ENCODE peak calls at places on chromosomes 3 and 15, in ten cellular contexts. C is lower lobe of right lung, K is heart right ventricle, V is GM12878, P is endothelial cell of umbilical vein, E is A549, G is heart left ventricle, S is ascending aorta, Q is hepatocyte, X is Peyer's patch. J is an unnamed sample. For H3K4me1, the result is how much of the 10 kb centered on the place peaks cover.

GRCh38 chr3:51397389-51397788 is 6.3 kb downstream of the RBM15B start:
- DNase-seq in C (no peak), K (no peak), V (no peak), P (no peak), E (no peak), G (no peak), S (no peak), Q (no peak), X (peak), J (no peak)

GRCh38 chr3:106120334-106120733 is 251.5 kb upstream of the CBLB start:
- DNase-seq in C (no peak), K (no peak), V (no peak), P (peak), E (no peak), G (no peak), S (no peak), Q (no peak), X (no peak), J (no peak)

GRCh38 chr3:196604548-196604947 is 34.9 kb upstream of the NRROS start:
- DNase-seq in C (no peak), K (no peak), V (no peak), P (no peak), E (no peak), G (no peak), S (no peak), Q (no peak), X (no peak), J (no peak)

GRCh38 chr15:69951511-69952209 is 146.1 kb downstream of the TLE3 start:
- DNase-seq in C (no peak), K (no peak), V (no peak), P (no peak), E (no peak), G (no peak), S (no peak), Q (peak), X (no peak), J (no peak)

GRCh38 chr3:27596920-27597319 is 112.7 kb upstream of the SLC4A7 start:
- DNase-seq in C (no peak), K (no peak), V (no peak), P (peak), E (no peak), G (no peak), S (no peak), Q (no peak), X (no peak), J (no peak)

GRCh38 chr3:8565376-8565775 is 63.8 kb downstream of the LMCD1 start:
- DNase-seq in C (no peak), K (no peak), V (no peak), P (no peak), E (no peak), G (no peak), S (peak), Q (no peak), X (no peak), J (no peak)

GRCh38 chr3:20400686-20401085 is 214.7 kb upstream of the SGO1 start:
- DNase-seq in C (no peak), K (no peak), V (no peak), P (no peak), E (no peak), G (no peak), S (no peak), Q (no peak), X (no peak), J (no peak)

GRCh38 chr3:183435701-183436100 is 7.3 kb upstream of the MCF2L2 start:
- DNase-seq in C (no peak), K (no peak), V (peak), P (no peak), E (no peak), G (no peak), S (no peak), Q (no peak), X (no peak), J (no peak)

GRCh38 chr3:4986175-4986610 is 7.0 kb downstream of the BHLHE40 start:
- DNase-seq in C (no peak), K (no peak), V (no peak), P (no peak), E (no peak), G (no peak), S (no peak), Q (peak), X (no peak), J (no peak)

GRCh38 chr3:125375950-125376679 is 990 bp upstream of the ZNF148 start:
- DNase-seq in C (no peak), K (no peak), V (no peak), P (no peak), E (peak), G (no peak), S (no peak), Q (peak), X (no peak), J (no peak)

GRCh38 chr3:57227930-57228733 is 603 bp downstream of the APPL1 start:
- DNase-seq in C (peak), K (peak), V (no peak), P (peak), E (peak), G (peak), S (peak), Q (peak), X (peak), J (no peak)

GRCh38 chr15:56390739-56391267 is 25.6 kb downstream of the TEX9 start:
- DNase-seq in C (no peak), K (no peak), V (no peak), P (no peak), E (no peak), G (no peak), S (no peak), Q (no peak), X (no peak), J (no peak)

GRCh38 chr3:113631573-113631972 is 64.9 kb downstream of the USF3 start:
- DNase-seq in C (no peak), K (no peak), V (no peak), P (no peak), E (no peak), G (no peak), S (no peak), Q (no peak), X (no peak), J (no peak)

GRCh38 chr15:73755481-73755880 is 2.3 kb upstream of the INSYN1 start:
- DNase-seq in C (no peak), K (no peak), V (no peak), P (no peak), E (no peak), G (no peak), S (no peak), Q (no peak), X (no peak), J (no peak)

GRCh38 chr15:59632714-59633113 is 21.1 kb downstream of the GCNT3 start:
- DNase-seq in C (no peak), K (no peak), V (no peak), P (no peak), E (peak), G (no peak), S (no peak), Q (peak), X (no peak), J (no peak)

GRCh38 chr3:61806810-61807209 is 245.4 kb downstream of the PTPRG start:
- DNase-seq in C (no peak), K (no peak), V (no peak), P (no peak), E (no peak), G (no peak), S (no peak), Q (no peak), X (no peak), J (no peak)

GRCh38 chr15:33411596-33412545 is 101.1 kb downstream of the RYR3 start:
- DNase-seq in C (no peak), K (no peak), V (no peak), P (no peak), E (no peak), G (no peak), S (no peak), Q (no peak), X (no peak), J (no peak)

GRCh38 chr3:4738737-4739274 is 240.4 kb upstream of the BHLHE40 start:
- DNase-seq in C (no peak), K (no peak), V (no peak), P (no peak), E (no peak), G (no peak), S (no peak), Q (no peak), X (no peak), J (no peak)

GRCh38 chr3:27532426-27532825 is 48.2 kb upstream of the SLC4A7 start:
- DNase-seq in C (no peak), K (no peak), V (no peak), P (no peak), E (no peak), G (no peak), S (no peak), Q (no peak), X (no peak), J (no peak)

GRCh38 chr15:26682765-26683164 is 90.1 kb downstream of the GABRB3 start:
- DNase-seq in C (no peak), K (no peak), V (no peak), P (no peak), E (no peak), G (no peak), S (no peak), Q (no peak), X (no peak), J (no peak)

GRCh38 chr3:15271785-15272381 is 60.5 kb downstream of the SH3BP5 start:
- DNase-seq in C (peak), K (peak), V (peak), P (no peak), E (no peak), G (peak), S (peak), Q (no peak), X (no peak), J (no peak)

GRCh38 chr15:42141795-42142667 is 14.4 kb downstream of the PLA2G4F start:
- DNase-seq in C (no peak), K (no peak), V (no peak), P (no peak), E (no peak), G (no peak), S (no peak), Q (no peak), X (peak), J (peak)

GRCh38 chr3:160667452-160667851 is 9.5 kb upstream of the ARL14 start:
- DNase-seq in C (no peak), K (no peak), V (no peak), P (peak), E (peak), G (no peak), S (no peak), Q (peak), X (peak), J (no peak)

GRCh38 chr3:52558436-52558835 is 22.0 kb downstream of the UQCC5 start:
- DNase-seq in C (no peak), K (no peak), V (no peak), P (no peak), E (no peak), G (no peak), S (no peak), Q (no peak), X (no peak), J (no peak)

GRCh38 chr3:172394692-172395091 is 53.6 kb downstream of the GHSR start:
- DNase-seq in C (no peak), K (no peak), V (no peak), P (no peak), E (no peak), G (no peak), S (no peak), Q (no peak), X (no peak), J (no peak)

GRCh38 chr3:42886294-42886822 is 10.7 kb upstream of the CYP8B1 start:
- DNase-seq in C (no peak), K (no peak), V (no peak), P (no peak), E (no peak), G (no peak), S (no peak), Q (no peak), X (no peak), J (no peak)

GRCh38 chr3:47117803-47118364 is 46.0 kb downstream of the SETD2 start:
- DNase-seq in C (no peak), K (no peak), V (no peak), P (peak), E (no peak), G (no peak), S (no peak), Q (no peak), X (no peak), J (no peak)

GRCh38 chr15:60620707-60621106 is 141.8 kb upstream of the ICE2 start:
- DNase-seq in C (no peak), K (no peak), V (no peak), P (no peak), E (no peak), G (no peak), S (peak), Q (peak), X (no peak), J (no peak)

GRCh38 chr15:43370310-43370974 is 401 bp downstream of the ZSCAN29 start:
- DNase-seq in C (no peak), K (no peak), V (no peak), P (peak), E (no peak), G (peak), S (peak), Q (peak), X (peak), J (peak)

GRCh38 chr15:68419301-68420175 is 12.4 kb downstream of the ITGA11 start:
- DNase-seq in C (no peak), K (peak), V (no peak), P (no peak), E (no peak), G (peak), S (peak), Q (no peak), X (peak), J (peak)

GRCh38 chr3:118000219-118000618 is 1034.4 kb downstream of the IGSF11 start:
- DNase-seq in C (no peak), K (no peak), V (no peak), P (no peak), E (no peak), G (no peak), S (no peak), Q (no peak), X (no peak), J (no peak)

GRCh38 chr3:149576071-149576564 is 81.7 kb downstream of the WWTR1 start:
- DNase-seq in C (no peak), K (peak), V (no peak), P (peak), E (peak), G (peak), S (peak), Q (peak), X (no peak), J (peak)

DNA sequence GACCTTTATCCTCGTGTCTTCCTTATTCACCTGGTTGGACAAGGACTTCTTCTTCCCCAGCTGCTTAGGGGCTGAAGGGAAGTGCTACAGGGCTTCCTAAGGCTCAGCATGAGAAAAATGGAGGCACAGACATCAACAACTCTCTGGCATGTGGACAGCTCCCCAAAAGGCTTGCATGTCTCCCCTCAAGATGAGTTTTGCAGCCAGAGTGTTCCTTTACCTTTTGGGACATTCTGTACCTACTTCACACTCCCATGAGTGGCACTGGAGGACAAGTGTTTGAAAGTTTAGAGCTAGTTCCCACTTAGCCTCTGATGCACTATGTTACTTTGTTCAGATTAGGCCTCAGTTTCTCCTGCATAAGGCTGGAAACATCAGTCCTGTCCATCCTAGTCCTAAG is 77.1 kb upstream of the HACD2 start:
- DNase-seq in C (no peak), K (no peak), V (no peak), P (no peak), E (no peak), G (no peak), S (no peak), Q (no peak), X (no peak), J (no peak)
- H3K4me1 ChIP-seq in C (half or more), K (half or more), V (under half), P (under half), E (under half), G (half or more), S (under half), Q (under half), X (under half), J (under half)

DNA sequence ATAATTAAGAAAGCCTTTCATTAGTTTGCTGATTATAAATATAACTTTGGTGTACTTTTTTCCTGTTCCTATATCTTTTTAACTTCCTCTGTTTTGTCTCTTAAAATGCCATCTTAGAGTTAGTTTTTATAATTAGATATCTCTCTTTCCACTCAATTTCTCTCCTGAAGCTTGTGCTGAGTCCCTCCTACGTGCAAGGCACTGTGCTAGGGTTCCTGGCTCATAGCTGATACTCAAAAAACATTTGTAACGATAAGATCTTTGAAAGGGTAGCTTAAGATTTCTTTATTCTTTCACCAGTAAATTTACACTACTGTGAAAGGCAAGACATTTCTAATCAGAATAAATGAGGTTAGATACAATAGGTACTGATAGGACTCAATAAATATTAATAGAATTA is 358.8 kb downstream of the MECOM start:
- DNase-seq in C (no peak), K (no peak), V (no peak), P (no peak), E (no peak), G (no peak), S (no peak), Q (no peak), X (no peak), J (no peak)
- H3K27ac ChIP-seq in C (no peak), K (no peak), V (no peak), P (no peak), E (no peak), G (no peak), S (no peak), Q (peak), X (peak), J (no peak)

GRCh38 chr3:39668420-39668819 is 141.0 kb upstream of the MYRIP start:
- DNase-seq in C (no peak), K (peak), V (no peak), P (peak), E (peak), G (no peak), S (no peak), Q (peak), X (no peak), J (no peak)
- TF ChIP-seq CTCF in C (peak), K (peak), V (peak), P (peak), E (peak), G (peak), S (no peak), Q (peak), X (no peak), J (peak)

DNA sequence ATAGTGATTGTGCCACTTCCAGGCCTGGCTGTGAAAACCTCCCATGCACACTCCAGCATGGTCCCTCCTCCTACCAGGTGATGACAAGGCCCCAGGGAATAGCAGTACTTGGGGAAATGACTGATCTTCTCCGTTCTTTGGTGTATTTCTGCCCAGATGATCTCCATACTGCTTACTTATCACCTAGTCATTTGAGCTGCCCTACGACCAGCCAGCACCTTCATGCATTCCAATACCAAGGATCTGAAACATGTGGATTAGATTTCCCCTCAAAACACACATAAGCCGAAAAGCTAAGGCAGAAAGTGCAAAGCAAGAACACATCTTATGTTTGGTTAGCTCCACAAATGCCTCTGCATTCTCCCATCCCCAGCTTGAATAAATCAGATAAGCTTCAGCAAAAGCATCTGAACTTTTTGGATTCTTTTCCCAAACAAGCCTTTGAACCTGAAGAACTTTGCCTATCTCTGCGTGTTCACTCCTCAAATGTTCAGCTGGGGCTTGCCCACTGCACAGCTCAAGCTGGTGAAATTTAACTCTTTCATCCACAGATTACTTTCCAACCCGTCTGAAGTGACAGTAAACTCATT is 64.8 kb upstream of the BCL6 start:
- DNase-seq in C (no peak), K (no peak), V (no peak), P (no peak), E (no peak), G (no peak), S (no peak), Q (no peak), X (no peak), J (no peak)
- H3K4me1 ChIP-seq in C (under half), K (under half), V (under half), P (under half), E (under half), G (under half), S (under half), Q (under half), X (under half), J (under half)

DNA sequence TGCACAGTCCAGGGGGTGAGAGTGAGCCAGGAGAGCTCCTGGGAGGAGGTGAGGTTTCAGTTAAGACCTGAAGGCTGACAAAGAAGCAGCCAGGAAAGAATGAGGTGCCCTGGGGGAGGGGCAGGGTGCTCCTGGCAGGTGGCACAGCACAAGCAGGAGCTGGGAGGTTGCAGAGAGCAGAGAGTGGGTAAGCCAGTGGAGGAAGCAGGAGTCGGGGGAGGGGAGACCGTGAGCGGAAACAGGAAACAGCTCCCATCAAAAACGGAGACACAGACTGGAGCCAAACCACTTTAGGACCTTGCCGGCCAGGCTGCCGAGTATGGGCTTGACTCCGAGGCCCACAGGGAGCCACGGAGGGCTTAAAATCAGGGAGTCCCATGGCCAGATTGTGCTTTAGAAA is 12.1 kb upstream of the FBLN2 start:
- DNase-seq in C (no peak), K (no peak), V (no peak), P (no peak), E (no peak), G (no peak), S (no peak), Q (no peak), X (no peak), J (no peak)
- H3K27ac ChIP-seq in C (no peak), K (no peak), V (no peak), P (no peak), E (peak), G (no peak), S (peak), Q (peak), X (no peak), J (peak)